ENCODE peak calls at places on chromosomes 13 and 19, in seven cellular contexts. C is GM12865; D is sciatic nerve; H is bronchial epithelial cell; L is activated naive CD4-positive, alpha-beta T cell; E is dorsolateral prefrontal cortex; O is stimulated activated CD4-positive, alpha-beta T cell treated with anti-CD3 and anti-CD28 coated beads, Interleukin-1b, Interleukin-23, amount 100 ng/mL, for 1 hour. F is an unnamed sample.

GRCh38 chr19:55487884-55488687 is at the start of gene SSC5D:
- DNase-seq in H (no peak), C (no peak), O (no peak), L (no peak), D (no peak), E (no peak), F (no peak)

GRCh38 chr13:97043302-97043701 is 49.0 kb upstream of the OXGR1 start:
- DNase-seq in E (no peak), L (no peak), D (no peak), H (peak; percentile 30), O (no peak), C (no peak), F (no peak)

GRCh38 chr13:113981201-113981605 is 7.3 kb upstream of the C13orf46 start:
- DNase-seq in O (no peak), E (no peak), L (no peak), D (peak; percentile 70), C (no peak), H (peak; percentile 47), F (peak; percentile 69)

GRCh38 chr13:40790232-40790631 is 821 bp downstream of the SLC25A15 start:
- DNase-seq in D (no peak), L (no peak), C (no peak), H (no peak), E (no peak), O (no peak), F (no peak)

GRCh38 chr19:38844093-38844686 is 5.6 kb downstream of the HNRNPL start:
- DNase-seq in D (no peak), H (no peak), E (no peak), L (no peak), O (no peak), C (no peak), F (no peak)

GRCh38 chr19:46976845-46977320 is 42.8 kb upstream of the NPAS1 start:
- DNase-seq in L (no peak), H (no peak), E (no peak), D (no peak), O (no peak), C (no peak), F (no peak)

GRCh38 chr19:3471954-3472655 is 8.2 kb downstream of the SMIM24 start:
- DNase-seq in E (no peak), C (peak; percentile 31), D (no peak), H (no peak), O (peak; percentile 24), L (no peak), F (no peak)

GRCh38 chr19:3062165-3063105 is at the start of gene TLE5:
- DNase-seq in L (no peak), O (peak; percentile 39), C (peak; percentile 86), D (peak; percentile 80), E (peak; percentile 53), H (no peak), F (no peak)

GRCh38 chr13:41554626-41555386 is 97.5 kb downstream of the RGCC start:
- DNase-seq in C (peak; percentile 72), O (no peak), H (no peak), D (no peak), E (no peak), L (no peak), F (no peak)

GRCh38 chr13:45602183-45602582 is 13.4 kb downstream of the ERICH6B start:
- DNase-seq in H (no peak), E (no peak), O (no peak), C (no peak), L (no peak), D (no peak), F (no peak)

GRCh38 chr19:1123885-1124677 is 20.3 kb downstream of the GPX4 start:
- DNase-seq in O (no peak), C (no peak), L (no peak), E (no peak), H (no peak), D (no peak), F (no peak)

GRCh38 chr13:87827479-87827878 is 156.3 kb downstream of the SLITRK5 start:
- DNase-seq in L (no peak), C (no peak), D (no peak), O (no peak), H (peak; percentile 43), E (no peak), F (no peak)

GRCh38 chr19:5693195-5694166 is 3.4 kb downstream of the RPL36 start:
- DNase-seq in E (no peak), C (peak; percentile 40), H (no peak), L (no peak), O (no peak), D (no peak), F (no peak)

GRCh38 chr13:101018720-101019119 is 344.1 kb upstream of the TMTC4 start:
- DNase-seq in E (no peak), H (peak; percentile 42), C (no peak), O (no peak), L (no peak), D (no peak), F (no peak)

GRCh38 chr13:25990801-25991200 is 61.0 kb downstream of the SHISA2 start:
- DNase-seq in H (no peak), C (no peak), O (no peak), D (no peak), L (no peak), E (no peak), F (no peak)

GRCh38 chr13:49635599-49636433 is 7.5 kb downstream of the ARL11 start:
- DNase-seq in D (no peak), O (no peak), L (no peak), H (peak; percentile 53), C (peak; percentile 61), E (no peak), F (no peak)

GRCh38 chr19:12695090-12695489 is 1.3 kb downstream of the FBXW9 start:
- DNase-seq in L (no peak), O (no peak), C (no peak), E (no peak), D (no peak), H (no peak), F (no peak)

GRCh38 chr13:48954086-48954485 is 21.6 kb upstream of the FNDC3A start:
- DNase-seq in H (peak; percentile 54), C (no peak), L (no peak), O (no peak), D (no peak), E (no peak), F (no peak)

GRCh38 chr19:56291857-56292256 is 19.3 kb downstream of the EDDM13 start:
- DNase-seq in E (no peak), O (no peak), H (no peak), D (no peak), C (no peak), L (no peak), F (no peak)

GRCh38 chr13:20128459-20128927 is 32.4 kb downstream of the GJA3 start:
- DNase-seq in H (no peak), D (no peak), C (peak; percentile 12), L (no peak), O (no peak), E (peak; percentile 31), F (no peak)

GRCh38 chr13:30736921-30737320 is 1.6 kb downstream of the ALOX5AP start:
- DNase-seq in E (no peak), C (no peak), L (no peak), O (no peak), D (no peak), H (no peak), F (no peak)

GRCh38 chr19:2575734-2576481 is 100.0 kb downstream of the GADD45B start:
- DNase-seq in E (no peak), D (peak; percentile 89), O (no peak), L (no peak), H (no peak), C (no peak), F (no peak)

GRCh38 chr13:66077286-66077685 is 1152.8 kb downstream of the PCDH9 start:
- DNase-seq in D (no peak), H (peak; percentile 34), O (no peak), L (no peak), C (no peak), E (no peak), F (no peak)

GRCh38 chr19:28878862-28879566 is 333.9 kb downstream of the UQCRFS1 start:
- DNase-seq in L (peak; percentile 7), O (peak; percentile 29), H (peak; percentile 29), E (peak; percentile 78), D (peak; percentile 88), C (peak; percentile 80), F (peak; percentile 24)

GRCh38 chr13:34672631-34673030 is 269.4 kb upstream of the NBEA start:
- DNase-seq in C (no peak), E (no peak), H (peak; percentile 5), O (no peak), L (no peak), D (no peak), F (no peak)

GRCh38 chr19:49534632-49535385 is 7.0 kb downstream of the RCN3 start:
- DNase-seq in D (no peak), E (no peak), L (no peak), O (no peak), H (no peak), C (peak; percentile 28), F (no peak)

GRCh38 chr19:49423985-49424303 is 703 bp upstream of the PTH2 start:
- DNase-seq in D (no peak), O (no peak), C (no peak), L (no peak), E (no peak), H (no peak), F (no peak)

F was measured in DMS 273 treated with DMSO at 0.1 percent for 48 hours.